ENCODE peak calls at places on chromosomes 16 and 17, in four cellular contexts. One of them, this sample, is unnamed.

GRCh38 chr17:82338858-82339633 is 5.5 kb upstream of the SECTM1 start:
- DNase-seq in cardiac muscle cell: no peak
- DNase-seq in lung: no peak
- DNase-seq in thoracic aorta: no peak
- DNase-seq in this sample: no peak

GRCh38 chr16:50771366-50771765 is 29.5 kb downstream of the CYLD start:
- DNase-seq in cardiac muscle cell: no peak
- DNase-seq in lung: no peak
- DNase-seq in thoracic aorta: no peak
- DNase-seq in this sample: no peak

GRCh38 chr16:89357460-89357859 is 132.9 kb downstream of the ANKRD11 start:
- DNase-seq in cardiac muscle cell: peak
- DNase-seq in lung: no peak
- DNase-seq in thoracic aorta: no peak
- DNase-seq in this sample: peak

GRCh38 chr16:81419806-81420205 is 24.8 kb upstream of the CMIP start:
- DNase-seq in cardiac muscle cell: no peak
- DNase-seq in lung: no peak
- DNase-seq in thoracic aorta: no peak
- DNase-seq in this sample: no peak

GRCh38 chr17:2701161-2701995 is 10.2 kb downstream of the CLUH start:
- DNase-seq in cardiac muscle cell: no peak
- DNase-seq in lung: no peak
- DNase-seq in thoracic aorta: no peak
- DNase-seq in this sample: peak

GRCh38 chr17:81583589-81584337 is 31.6 kb upstream of the FAAP100 start:
- DNase-seq in cardiac muscle cell: no peak
- DNase-seq in lung: no peak
- DNase-seq in thoracic aorta: no peak
- DNase-seq in this sample: no peak

GRCh38 chr17:18910881-18911280 is 41.1 kb upstream of the SLC5A10 start:
- DNase-seq in cardiac muscle cell: no peak
- DNase-seq in lung: no peak
- DNase-seq in thoracic aorta: no peak
- DNase-seq in this sample: no peak

GRCh38 chr16:50804290-50804907 is 62.5 kb downstream of the CYLD start:
- DNase-seq in cardiac muscle cell: peak
- DNase-seq in lung: no peak
- DNase-seq in thoracic aorta: no peak
- DNase-seq in this sample: no peak

GRCh38 chr16:6016530-6017184 is 919.1 kb upstream of the EEF2KMT start:
- DNase-seq in cardiac muscle cell: peak
- DNase-seq in lung: no peak
- DNase-seq in thoracic aorta: no peak
- DNase-seq in this sample: no peak

GRCh38 chr17:37392024-37392590 is 14.5 kb downstream of the ACACA start:
- DNase-seq in cardiac muscle cell: peak
- DNase-seq in lung: no peak
- DNase-seq in thoracic aorta: no peak
- DNase-seq in this sample: no peak

GRCh38 chr17:72111374-72111773 is 9.4 kb upstream of the SOX9 start:
- DNase-seq in cardiac muscle cell: no peak
- DNase-seq in lung: no peak
- DNase-seq in thoracic aorta: no peak
- DNase-seq in this sample: no peak

GRCh38 chr17:73165616-73166404 is 1.0 kb downstream of the SSTR2 start:
- DNase-seq in cardiac muscle cell: no peak
- DNase-seq in lung: no peak
- DNase-seq in thoracic aorta: no peak
- DNase-seq in this sample: peak

GRCh38 chr17:82049521-82049971 is 2.1 kb downstream of the RFNG start:
- DNase-seq in cardiac muscle cell: no peak
- DNase-seq in lung: no peak
- DNase-seq in thoracic aorta: no peak
- DNase-seq in this sample: no peak

GRCh38 chr17:43591750-43592562 is 45.8 kb upstream of the ETV4 start:
- DNase-seq in cardiac muscle cell: no peak
- DNase-seq in lung: peak
- DNase-seq in thoracic aorta: peak
- DNase-seq in this sample: no peak

GRCh38 chr17:47829870-47830269 is 1.5 kb downstream of the MRPL10 start:
- DNase-seq in cardiac muscle cell: no peak
- DNase-seq in lung: no peak
- DNase-seq in thoracic aorta: no peak
- DNase-seq in this sample: no peak

GRCh38 chr17:64178011-64178825 is 48.3 kb upstream of the ERN1 start:
- DNase-seq in cardiac muscle cell: no peak
- DNase-seq in lung: no peak
- DNase-seq in thoracic aorta: no peak
- DNase-seq in this sample: no peak

GRCh38 chr17:8079291-8080207 is 8.0 kb downstream of the ALOX12B start:
- DNase-seq in cardiac muscle cell: peak
- DNase-seq in lung: peak
- DNase-seq in thoracic aorta: no peak
- DNase-seq in this sample: peak

GRCh38 chr17:7042507-7043194 is 1.2 kb downstream of the SLC16A11 start:
- DNase-seq in cardiac muscle cell: no peak
- DNase-seq in lung: no peak
- DNase-seq in thoracic aorta: no peak
- DNase-seq in this sample: no peak

GRCh38 chr17:79045830-79046500 is 22.0 kb downstream of the C1QTNF1 start:
- DNase-seq in cardiac muscle cell: peak
- DNase-seq in lung: peak
- DNase-seq in thoracic aorta: no peak
- DNase-seq in this sample: peak

GRCh38 chr16:69434066-69434465 is 9.6 kb downstream of the CYB5B start:
- DNase-seq in cardiac muscle cell: no peak
- DNase-seq in lung: no peak
- DNase-seq in thoracic aorta: no peak
- DNase-seq in this sample: no peak

GRCh38 chr17:7435676-7436555 is 681 bp downstream of the TMEM102 start:
- DNase-seq in cardiac muscle cell: peak
- DNase-seq in lung: peak
- DNase-seq in thoracic aorta: no peak
- DNase-seq in this sample: peak

GRCh38 chr16:87492241-87492635 is 586 bp downstream of the ZCCHC14 start:
- DNase-seq in cardiac muscle cell: no peak
- DNase-seq in lung: no peak
- DNase-seq in thoracic aorta: no peak
- DNase-seq in this sample: no peak

GRCh38 chr17:40460585-40460975 is 17.3 kb downstream of the IGFBP4 start:
- DNase-seq in cardiac muscle cell: no peak
- DNase-seq in lung: no peak
- DNase-seq in thoracic aorta: no peak
- DNase-seq in this sample: no peak

GRCh38 chr17:8788998-8789397 is 10.2 kb downstream of the MFSD6L start:
- DNase-seq in cardiac muscle cell: no peak
- DNase-seq in lung: no peak
- DNase-seq in thoracic aorta: no peak
- DNase-seq in this sample: no peak

GRCh38 chr17:71472809-71473789 is 647.7 kb upstream of the SOX9 start:
- DNase-seq in cardiac muscle cell: peak
- DNase-seq in lung: no peak
- DNase-seq in thoracic aorta: no peak
- DNase-seq in this sample: no peak

GRCh38 chr16:50580180-50580771 is 32.1 kb downstream of the NKD1 start:
- DNase-seq in cardiac muscle cell: no peak
- DNase-seq in lung: no peak
- DNase-seq in thoracic aorta: no peak
- DNase-seq in this sample: no peak

GRCh38 chr17:63082273-63082861 is 116.3 kb downstream of the TANC2 start:
- DNase-seq in cardiac muscle cell: no peak
- DNase-seq in lung: no peak
- DNase-seq in thoracic aorta: no peak
- DNase-seq in this sample: no peak

GRCh38 chr16:12350945-12351344 is 374.4 kb downstream of the SNX29 start:
- DNase-seq in cardiac muscle cell: no peak
- DNase-seq in lung: no peak
- DNase-seq in thoracic aorta: no peak
- DNase-seq in this sample: no peak

GRCh38 chr16:65305588-65305987 is 183.7 kb upstream of the CDH11 start:
- DNase-seq in cardiac muscle cell: no peak
- DNase-seq in lung: no peak
- DNase-seq in thoracic aorta: no peak
- DNase-seq in this sample: no peak

GRCh38 chr17:57911834-57912673 is 43.2 kb downstream of the CUEDC1 start:
- DNase-seq in cardiac muscle cell: no peak
- DNase-seq in lung: peak
- DNase-seq in thoracic aorta: peak
- DNase-seq in this sample: no peak

GRCh38 chr16:56866955-56867830 is 2.2 kb downstream of the SLC12A3 start:
- DNase-seq in cardiac muscle cell: peak
- DNase-seq in lung: no peak
- DNase-seq in thoracic aorta: no peak
- DNase-seq in this sample: no peak

GRCh38 chr16:61098505-61098904 is 937.7 kb downstream of the CDH8 start:
- DNase-seq in cardiac muscle cell: no peak
- DNase-seq in lung: no peak
- DNase-seq in thoracic aorta: no peak
- DNase-seq in this sample: no peak

GRCh38 chr16:3058173-3059030 is 7.0 kb upstream of the IL32 start:
- DNase-seq in cardiac muscle cell: peak
- DNase-seq in lung: no peak
- DNase-seq in thoracic aorta: no peak
- DNase-seq in this sample: peak

GRCh38 chr16:19128454-19129210 is 14.9 kb downstream of the ITPRIPL2 start:
- DNase-seq in cardiac muscle cell: no peak
- DNase-seq in lung: no peak
- DNase-seq in thoracic aorta: no peak
- DNase-seq in this sample: no peak

DNA sequence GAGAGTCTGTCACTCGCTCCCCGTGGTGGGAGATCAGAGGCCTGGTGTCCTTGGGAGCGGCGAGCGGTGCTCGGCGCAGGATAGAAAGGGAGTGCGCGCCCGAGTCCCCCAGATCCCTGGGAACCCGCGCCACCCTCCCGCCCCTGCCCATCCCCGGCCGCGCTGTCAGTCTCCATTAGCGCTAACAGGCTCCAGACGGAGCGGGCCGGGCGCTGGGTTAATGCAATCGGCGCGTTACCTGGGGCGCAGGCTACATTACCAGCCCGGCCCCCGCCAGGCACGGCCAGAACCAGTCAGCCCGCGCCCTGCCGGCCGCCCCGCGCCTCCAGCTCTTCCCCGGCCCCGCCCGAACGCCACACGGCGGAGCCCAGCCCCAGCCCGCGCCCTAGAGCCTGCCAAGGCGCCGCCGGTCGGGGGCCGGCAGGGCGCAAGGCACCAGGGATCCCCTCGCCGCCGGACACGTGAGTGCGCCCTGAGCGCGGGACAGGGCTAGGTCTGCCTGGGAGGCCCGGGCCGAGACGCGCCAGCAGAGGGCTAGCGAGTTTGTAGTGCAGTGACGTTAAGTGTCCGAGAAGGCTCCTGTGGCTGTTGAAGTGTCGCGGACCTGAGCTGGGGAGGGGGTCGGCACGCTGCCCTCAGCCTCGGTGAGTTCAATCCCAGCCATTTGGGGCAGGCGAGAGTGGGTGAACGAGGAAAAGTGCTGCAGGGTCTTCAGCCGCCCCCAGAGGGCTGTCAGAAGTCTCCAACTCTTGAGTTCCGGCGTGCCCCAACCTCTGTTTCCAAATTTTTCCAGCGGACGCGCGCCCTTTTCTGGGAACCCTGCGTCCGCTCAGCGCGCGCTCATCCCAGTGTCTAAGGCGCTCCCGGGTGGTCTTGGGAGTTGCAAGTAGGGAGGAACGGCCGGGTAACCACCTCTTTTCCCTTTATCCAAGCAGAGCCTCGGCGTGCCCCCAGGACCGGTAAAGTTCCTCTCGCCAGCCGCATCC is at the start of gene SLC6A2:
- DNase-seq in cardiac muscle cell: peak
- DNase-seq in lung: no peak
- DNase-seq in thoracic aorta: no peak
- DNase-seq in this sample: peak
- TF ChIP-seq CTCF in cardiac muscle cell: no peak
- TF ChIP-seq CTCF in lung: no peak
- TF ChIP-seq CTCF in thoracic aorta: no peak
- TF ChIP-seq CTCF in this sample: no peak

GRCh38 chr17:4895676-4896331 is 3.5 kb upstream of the C17orf107 start:
- DNase-seq in cardiac muscle cell: peak
- DNase-seq in lung: no peak
- DNase-seq in thoracic aorta: no peak
- DNase-seq in this sample: peak
- TF ChIP-seq CTCF in cardiac muscle cell: no peak
- TF ChIP-seq CTCF in lung: no peak
- TF ChIP-seq CTCF in thoracic aorta: no peak
- TF ChIP-seq CTCF in this sample: no peak

GRCh38 chr17:68327823-68328557 is 36.7 kb downstream of the ARSG start:
- DNase-seq in cardiac muscle cell: no peak
- DNase-seq in lung: no peak
- DNase-seq in thoracic aorta: no peak
- DNase-seq in this sample: no peak
- TF ChIP-seq CTCF in cardiac muscle cell: no peak
- TF ChIP-seq CTCF in lung: no peak
- TF ChIP-seq CTCF in thoracic aorta: no peak
- TF ChIP-seq CTCF in this sample: no peak

GRCh38 chr16:68116256-68116853 is 31.2 kb downstream of the NFATC3 start:
- DNase-seq in cardiac muscle cell: no peak
- DNase-seq in lung: no peak
- DNase-seq in thoracic aorta: no peak
- DNase-seq in this sample: no peak
- TF ChIP-seq CTCF in cardiac muscle cell: peak
- TF ChIP-seq CTCF in lung: peak
- TF ChIP-seq CTCF in thoracic aorta: no peak
- TF ChIP-seq CTCF in this sample: peak

GRCh38 chr17:44761932-44762810 is 3.4 kb downstream of the ADAM11 start:
- DNase-seq in cardiac muscle cell: no peak
- DNase-seq in lung: no peak
- DNase-seq in thoracic aorta: no peak
- DNase-seq in this sample: no peak
- TF ChIP-seq CTCF in cardiac muscle cell: no peak
- TF ChIP-seq CTCF in lung: no peak
- TF ChIP-seq CTCF in thoracic aorta: no peak
- TF ChIP-seq CTCF in this sample: peak

This sample was measured in glutamatergic neuron.